ENCODE peak calls at places on chromosomes 1 and 21, in six cellular contexts. T, N, J, X, L and V are unnamed samples.

GRCh38 chr1:225941220-225941948 is at the start of gene LEFTY2:
- DNase-seq in T (no peak), N (no peak), J (no peak), X (no peak), L (no peak), V (no peak)

GRCh38 chr1:7418442-7419080 is 352.5 kb upstream of the VAMP3 start:
- DNase-seq in T (no peak), N (peak), J (no peak), X (no peak), L (no peak), V (no peak)

GRCh38 chr1:48552420-48552819 is 80.4 kb upstream of the SPATA6 start:
- DNase-seq in T (no peak), N (no peak), J (no peak), X (no peak), L (no peak), V (no peak)

GRCh38 chr1:78279051-78279450 is 211.7 kb upstream of the PTGFR start:
- DNase-seq in T (no peak), N (no peak), J (no peak), X (no peak), L (peak), V (no peak)

GRCh38 chr1:147497826-147498225 is 43.5 kb upstream of the BCL9 start:
- DNase-seq in T (no peak), N (no peak), J (no peak), X (no peak), L (no peak), V (no peak)

GRCh38 chr1:40032240-40032891 is 8.2 kb upstream of the CAP1 start:
- DNase-seq in T (peak), N (no peak), J (no peak), X (peak), L (peak), V (no peak)

GRCh38 chr21:21631961-21632360 is 633.8 kb downstream of the NCAM2 start:
- DNase-seq in T (no peak), N (no peak), J (no peak), X (no peak), L (no peak), V (no peak)

GRCh38 chr1:161962094-161962887 is 61.4 kb downstream of the OLFML2B start:
- DNase-seq in T (peak), N (no peak), J (peak), X (no peak), L (peak), V (no peak)

GRCh38 chr1:60560701-60561100 is 487.1 kb upstream of the C1orf87 start:
- DNase-seq in T (no peak), N (no peak), J (no peak), X (no peak), L (no peak), V (no peak)

GRCh38 chr1:206658264-206658980 is 23.1 kb downstream of the DYRK3 start:
- DNase-seq in T (peak), N (peak), J (peak), X (peak), L (peak), V (peak)

GRCh38 chr1:194230351-194231144 is 1044.1 kb upstream of the B3GALT2 start:
- DNase-seq in T (no peak), N (no peak), J (no peak), X (no peak), L (no peak), V (no peak)

GRCh38 chr1:25695991-25696330 is 79.4 kb downstream of the MAN1C1 start:
- DNase-seq in T (peak), N (no peak), J (no peak), X (no peak), L (peak), V (no peak)

GRCh38 chr1:179876289-179876715 is 1.3 kb downstream of the TOR1AIP2 start:
- DNase-seq in T (no peak), N (no peak), J (no peak), X (no peak), L (no peak), V (no peak)

GRCh38 chr1:8652607-8653046 is 164.8 kb downstream of the RERE start:
- DNase-seq in T (no peak), N (no peak), J (no peak), X (no peak), L (no peak), V (no peak)

GRCh38 chr1:151846062-151846568 is 6.5 kb upstream of the C2CD4D start:
- DNase-seq in T (peak), N (no peak), J (no peak), X (no peak), L (peak), V (no peak)

GRCh38 chr1:22275626-22276395 is 132.9 kb upstream of the WNT4 start:
- DNase-seq in T (peak), N (peak), J (peak), X (no peak), L (peak), V (peak)

GRCh38 chr1:22317231-22317919 is 134.3 kb upstream of the ZBTB40 start:
- DNase-seq in T (peak), N (peak), J (peak), X (no peak), L (no peak), V (peak)

GRCh38 chr1:58576727-58577675 is at the start of gene TACSTD2:
- DNase-seq in T (no peak), N (peak), J (no peak), X (no peak), L (no peak), V (no peak)

GRCh38 chr1:100535264-100535663 is 2.7 kb upstream of the GPR88 start:
- DNase-seq in T (no peak), N (no peak), J (no peak), X (no peak), L (no peak), V (no peak)

GRCh38 chr1:108575241-108575850 is 15.4 kb downstream of the EEIG2 start:
- DNase-seq in T (no peak), N (no peak), J (no peak), X (no peak), L (no peak), V (no peak)

GRCh38 chr1:35505911-35506798 is 51.0 kb downstream of the KIAA0319L start:
- DNase-seq in T (peak), N (no peak), J (no peak), X (no peak), L (peak), V (no peak)

GRCh38 chr1:53545663-53546408 is 86.6 kb downstream of the DMRTB1 start:
- DNase-seq in T (no peak), N (no peak), J (no peak), X (no peak), L (no peak), V (no peak)